ENCODE peak calls at places on chromosomes 7 and 10, in four cellular contexts. J is OCI-LY7, U is mammary epithelial cell, Y is hepatocyte. L is an unnamed sample. For H3K4me1, the result is how much of the 10 kb centered on the place peaks cover.

GRCh38 chr7:36029311-36029710 is 123.7 kb upstream of the EEPD1 start:
- DNase-seq in J (no peak), U (no peak), Y (no peak), L (no peak)

GRCh38 chr7:80950550-80950967 is 31.7 kb upstream of the SEMA3C start:
- DNase-seq in J (no peak), Y (no peak), U (no peak), L (no peak)

GRCh38 chr10:91239789-91240188 is 19.3 kb downstream of the PCGF5 start:
- DNase-seq in Y (no peak), U (no peak), J (no peak), L (no peak)

GRCh38 chr10:120538091-120538490 is 81.1 kb downstream of the PLPP4 start:
- DNase-seq in J (no peak), U (no peak), Y (no peak), L (no peak)

GRCh38 chr7:44281811-44282600 is 43.4 kb downstream of the CAMK2B start:
- DNase-seq in U (no peak), J (no peak), Y (no peak), L (no peak)

GRCh38 chr10:7133270-7133669 is 277.6 kb downstream of the SFMBT2 start:
- DNase-seq in J (no peak), U (no peak), Y (no peak), L (no peak)

GRCh38 chr10:88819290-88819689 is 16.8 kb downstream of the LIPM start:
- DNase-seq in U (no peak), Y (no peak), J (no peak), L (no peak)

GRCh38 chr10:88932539-88933256 is 19.9 kb downstream of the ACTA2 start:
- DNase-seq in Y (peak), U (peak), J (peak), L (peak)

GRCh38 chr7:83701744-83702143 is 52.8 kb upstream of the SEMA3E start:
- DNase-seq in Y (no peak), U (no peak), J (no peak), L (no peak)

GRCh38 chr7:30206942-30207341 is 72.2 kb downstream of the MTURN start:
- DNase-seq in Y (no peak), U (peak), J (no peak), L (no peak)

GRCh38 chr10:48448796-48449195 is 142.3 kb downstream of the MAPK8 start:
- DNase-seq in J (no peak), U (peak), Y (peak), L (no peak)

GRCh38 chr7:48365010-48365409 is 193.8 kb downstream of the ABCA13 start:
- DNase-seq in Y (no peak), U (peak), J (no peak), L (no peak)

GRCh38 chr7:139594911-139595476 is 71.5 kb downstream of the CLEC2L start:
- DNase-seq in J (no peak), Y (no peak), U (no peak), L (peak)

GRCh38 chr7:4668510-4668847 is 13.6 kb upstream of the FOXK1 start:
- DNase-seq in Y (no peak), U (no peak), J (no peak), L (no peak)

GRCh38 chr7:106603300-106603699 is 57.7 kb downstream of the CCDC71L start:
- DNase-seq in J (no peak), Y (no peak), U (no peak), L (no peak)

GRCh38 chr7:135275971-135276580 is 42.4 kb downstream of the STRA8 start:
- DNase-seq in U (no peak), Y (no peak), J (no peak), L (no peak)

GRCh38 chr7:151083071-151083823 is at the start of gene TMUB1:
- DNase-seq in U (peak), J (peak), Y (peak), L (peak)

GRCh38 chr10:79468841-79469585 is 23.6 kb upstream of the ZCCHC24 start:
- DNase-seq in J (no peak), Y (no peak), U (no peak), L (no peak)

GRCh38 chr10:104199567-104199966 is 32.6 kb downstream of the CFAP43 start:
- DNase-seq in J (no peak), Y (peak), U (no peak), L (no peak)

GRCh38 chr7:30001953-30002352 is 12.4 kb upstream of the SCRN1 start:
- DNase-seq in Y (no peak), U (no peak), J (no peak), L (peak)

GRCh38 chr7:68730871-68731403 is 867.3 kb upstream of the AUTS2 start:
- DNase-seq in U (no peak), J (no peak), Y (peak), L (no peak)

GRCh38 chr10:70162892-70163201 is 7.5 kb downstream of the SAR1A start:
- DNase-seq in Y (no peak), U (no peak), J (no peak), L (no peak)

GRCh38 chr10:88986549-88987242 is 3.9 kb upstream of the FAS start:
- DNase-seq in U (peak), J (peak), Y (peak), L (no peak)

GRCh38 chr7:28296571-28297483 is 115.5 kb upstream of the CREB5 start:
- DNase-seq in U (peak), Y (peak), J (peak), L (peak)

GRCh38 chr7:31076641-31077310 is 24.7 kb downstream of the ADCYAP1R1 start:
- DNase-seq in U (no peak), Y (no peak), J (no peak), L (no peak)

GRCh38 chr10:76444034-76444800 is 1012.8 kb downstream of the LRMDA start:
- DNase-seq in U (no peak), Y (no peak), J (no peak), L (no peak)

GRCh38 chr10:43120948-43121290 is 17.3 kb upstream of the CSGALNACT2 start:
- DNase-seq in U (no peak), Y (no peak), J (peak), L (peak)

GRCh38 chr10:15658099-15658702 is 61.5 kb downstream of the ITGA8 start:
- DNase-seq in J (no peak), Y (no peak), U (no peak), L (no peak)

GRCh38 chr10:130459851-130460490 is 323.8 kb downstream of the GLRX3 start:
- DNase-seq in J (no peak), U (no peak), Y (no peak), L (no peak)

GRCh38 chr7:151792671-151793070 is 84.2 kb downstream of the PRKAG2 start:
- DNase-seq in Y (no peak), U (no peak), J (no peak), L (no peak)

GRCh38 chr10:132667613-132668394 is 118.1 kb downstream of the NKX6-2 start:
- DNase-seq in Y (no peak), J (no peak), U (no peak), L (no peak)
- H3K4me2 ChIP-seq in Y (no peak), J (no peak), U (no peak), L (no peak)

DNA sequence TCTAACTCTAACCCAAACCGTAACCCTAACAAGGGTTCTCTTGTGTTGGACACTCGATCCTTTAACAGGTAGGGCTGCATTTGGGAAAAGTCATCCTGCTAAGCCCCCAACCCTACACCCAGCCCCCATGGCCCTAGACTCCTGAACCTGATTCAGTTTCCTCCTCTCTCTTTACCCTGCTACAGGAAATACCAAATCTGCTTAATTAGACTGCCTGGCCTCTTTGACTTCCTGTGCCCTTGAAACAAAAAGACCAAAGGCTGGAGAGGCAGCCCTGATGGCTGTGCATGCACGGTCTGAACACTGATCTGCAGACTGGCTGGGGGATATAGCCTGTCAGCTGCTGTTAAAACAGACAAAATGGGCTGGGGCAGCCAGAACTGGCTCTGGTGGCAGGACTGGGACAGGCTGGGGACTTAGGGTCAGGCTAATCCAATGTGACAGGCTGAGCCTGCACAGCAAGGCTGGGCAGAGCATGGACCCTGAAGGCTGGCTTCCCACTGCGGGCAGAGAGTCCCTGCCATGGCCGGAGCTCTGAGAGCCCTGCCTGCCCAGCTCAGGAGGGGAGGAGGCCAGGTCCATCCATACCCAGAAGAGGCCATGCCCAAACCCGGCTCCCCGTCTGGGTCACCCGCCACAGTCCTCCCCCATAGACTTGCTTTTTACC is 51.0 kb upstream of the MSMB start:
- DNase-seq in Y (no peak), U (no peak), J (peak), L (no peak)
- H3K4me1 ChIP-seq in Y (under half), U (under half), J (half or more), L (under half)

GRCh38 chr7:46912692-46913091 is 669.2 kb downstream of the TNS3 start:
- DNase-seq in Y (no peak), U (no peak), J (no peak), L (no peak)

GRCh38 chr7:46909601-46910051 is 672.3 kb downstream of the TNS3 start:
- DNase-seq in U (peak), Y (no peak), J (no peak), L (no peak)

DNA sequence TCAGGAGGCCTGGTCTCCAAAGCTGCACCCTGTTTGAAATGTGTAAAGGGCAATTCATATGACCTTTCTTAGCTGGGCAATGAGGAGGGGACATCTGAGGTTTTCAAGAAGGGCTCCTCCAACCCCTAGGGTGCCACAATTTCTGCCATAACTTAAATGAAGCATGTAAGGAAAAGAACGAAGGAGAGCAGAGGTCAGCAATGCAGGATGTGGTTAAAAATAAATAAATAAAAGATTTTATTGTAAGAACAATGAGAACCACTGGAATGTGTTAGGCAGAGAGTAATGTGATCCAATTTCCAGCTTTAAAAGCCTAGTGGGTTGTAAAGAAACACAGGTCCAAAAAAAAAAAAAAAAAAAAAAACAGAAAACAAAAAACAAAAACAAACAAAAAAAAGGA is 673.1 kb downstream of the TNS3 start:
- DNase-seq in Y (no peak), U (peak), J (no peak), L (no peak)
- H3K4me2 ChIP-seq in Y (no peak), U (peak), J (no peak), L (no peak)

GRCh38 chr10:86968994-86969355 is 693 bp downstream of the ADIRF start:
- DNase-seq in Y (no peak), J (no peak), U (no peak), L (no peak)

GRCh38 chr10:86967481-86967941 is 771 bp upstream of the ADIRF start:
- DNase-seq in U (no peak), Y (no peak), J (no peak), L (no peak)

GRCh38 chr10:86969421-86970041 is 1.2 kb downstream of the ADIRF start:
- DNase-seq in U (peak), J (no peak), Y (peak), L (peak)

GRCh38 chr10:86970152-86970886 is 2.0 kb downstream of the ADIRF start:
- DNase-seq in J (no peak), U (peak), Y (peak), L (peak)

GRCh38 chr10:86968271-86968993 is at the start of gene ADIRF:
- DNase-seq in U (peak), J (no peak), Y (peak), L (peak)
- H3K4me1 ChIP-seq in U (half or more), J (under half), Y (under half), L (under half)

GRCh38 chr10:66238343-66238742 is 687.5 kb upstream of the LRRTM3 start:
- DNase-seq in Y (no peak), U (no peak), J (no peak), L (no peak)

GRCh38 chr10:66242885-66243284 is 683.0 kb upstream of the LRRTM3 start:
- DNase-seq in Y (no peak), J (no peak), U (no peak), L (no peak)

GRCh38 chr10:66244953-66245352 is 680.9 kb upstream of the LRRTM3 start:
- DNase-seq in U (no peak), Y (no peak), J (no peak), L (no peak)

GRCh38 chr10:66234872-66235271 is 691.0 kb upstream of the LRRTM3 start:
- DNase-seq in J (no peak), Y (no peak), U (no peak), L (no peak)

GRCh38 chr10:66239062-66239461 is 686.8 kb upstream of the LRRTM3 start:
- DNase-seq in U (no peak), Y (no peak), J (no peak), L (no peak)
- H3K4me2 ChIP-seq in U (no peak), Y (no peak), J (no peak), L (no peak)

GRCh38 chr7:92874567-92874966 is 38.2 kb upstream of the CDK6 start:
- DNase-seq in Y (no peak), J (no peak), U (no peak), L (no peak)
- H3K4me1 ChIP-seq in Y (under half), J (under half), U (under half), L (under half)

DNA sequence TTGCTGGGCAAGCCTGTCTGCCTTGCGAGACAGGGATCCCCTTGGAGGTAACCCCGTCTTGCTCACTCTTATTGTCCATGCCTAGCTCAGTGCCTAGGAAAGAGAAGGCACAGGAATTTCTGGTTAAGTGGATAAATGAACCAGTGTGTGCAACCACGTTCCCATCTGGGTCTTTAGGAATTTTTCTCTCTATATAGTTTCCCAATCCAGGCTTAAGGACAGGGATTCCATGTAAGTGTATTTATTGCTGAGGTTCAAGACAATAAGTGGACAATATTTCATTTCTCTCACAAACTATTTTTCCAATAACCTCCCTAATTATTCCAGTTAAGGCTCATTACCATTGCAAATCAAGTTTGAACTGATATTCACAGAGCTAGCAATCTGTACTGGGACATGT is 8.9 kb upstream of the ADAM12 start:
- DNase-seq in U (no peak), Y (no peak), J (no peak), L (no peak)
- H3K4me2 ChIP-seq in U (no peak), Y (no peak), J (no peak), L (no peak)

DNA sequence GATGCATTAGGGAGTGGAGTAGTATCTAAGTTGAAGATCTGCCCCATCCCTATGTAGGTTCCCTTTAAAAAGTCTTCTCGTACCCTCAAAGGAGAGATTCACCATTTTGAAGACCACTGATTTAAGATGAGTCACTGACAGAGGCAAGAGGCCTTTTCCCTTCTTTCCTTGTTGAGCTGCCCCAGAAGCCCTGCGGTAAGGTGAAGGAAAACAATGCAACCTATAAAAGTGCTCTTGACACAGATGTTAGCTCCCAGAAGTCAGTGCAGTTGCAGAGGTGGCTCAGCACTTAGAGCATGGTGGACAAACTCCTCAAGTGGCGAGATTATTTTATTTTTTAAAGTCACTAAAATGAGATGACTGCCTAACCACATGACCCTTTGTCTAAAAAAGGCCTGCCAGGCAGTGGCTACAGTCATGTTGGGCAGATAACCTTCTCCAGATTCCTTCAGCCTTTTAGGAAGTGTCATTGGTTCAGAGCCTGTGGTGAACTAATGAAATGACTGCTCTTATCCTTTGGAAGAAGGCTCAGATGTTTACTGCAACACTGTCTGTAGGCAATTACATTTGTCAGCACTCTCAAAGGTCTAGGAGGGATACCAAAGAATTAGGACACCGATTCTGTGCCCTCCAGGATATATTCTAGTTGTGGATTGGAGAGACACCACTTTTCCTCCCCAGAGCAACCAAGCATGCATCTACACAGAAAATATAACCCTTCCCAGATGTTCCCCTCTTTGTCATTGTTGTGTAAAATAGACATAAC is 88.7 kb downstream of the ARID5B start:
- DNase-seq in J (no peak), U (no peak), Y (no peak), L (no peak)
- H3K4me1 ChIP-seq in J (half or more), U (under half), Y (under half), L (under half)

DNA sequence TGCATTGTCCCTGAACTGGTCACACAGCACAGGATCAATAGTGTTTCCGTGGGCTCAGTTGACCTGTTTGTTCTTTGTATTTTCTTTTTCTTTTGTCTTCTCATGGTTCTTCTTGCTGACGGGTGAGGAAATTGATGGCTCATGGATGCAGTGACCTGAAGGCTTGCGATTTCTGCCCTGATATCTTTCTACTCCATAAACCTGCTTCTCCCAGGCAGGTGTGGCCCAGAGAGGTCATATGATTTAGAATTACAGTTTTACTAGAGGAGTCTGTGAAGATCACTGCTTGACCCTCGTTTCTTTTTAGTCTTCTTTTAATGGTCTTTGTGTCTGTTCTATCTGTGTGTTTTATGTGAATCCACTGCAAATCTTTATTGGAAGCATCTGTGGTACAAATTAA is 195.1 kb upstream of the KLF6 start:
- DNase-seq in Y (no peak), J (no peak), U (no peak), L (no peak)
- H3K4me2 ChIP-seq in Y (no peak), J (no peak), U (no peak), L (no peak)

L was measured in trophoblast cell.